ENCODE peak calls at places on chromosome 9, in four cellular contexts. H, G, T and K are unnamed samples.
A peak's percentile ranks its signal among the peaks of the same experiment; 100 is the strongest.

GRCh38 chr9:97299809-97300414 is 7.5 kb upstream of the CCDC180 start:
- DNase-seq in H (no peak), G (no peak), T (no peak), K (no peak)

GRCh38 chr9:132367613-132368305 is 13.0 kb upstream of the SETX start:
- DNase-seq in T (no peak), G (no peak), H (peak; percentile 35), K (no peak)

GRCh38 chr9:23686896-23687295 is 139.1 kb downstream of the ELAVL2 start:
- DNase-seq in T (no peak), G (no peak), H (no peak), K (no peak)

GRCh38 chr9:124660341-124660801 is 110.7 kb downstream of the NR6A1 start:
- DNase-seq in H (no peak), G (peak; percentile 36), T (no peak), K (no peak)

GRCh38 chr9:20209421-20210340 is 412.6 kb downstream of the MLLT3 start:
- DNase-seq in G (no peak), H (no peak), T (no peak), K (no peak)

GRCh38 chr9:85942913-85943729 is 2.2 kb downstream of the NAA35 start:
- DNase-seq in G (no peak), T (no peak), H (peak; percentile 29), K (no peak)

GRCh38 chr9:112061152-112061740 is 113.9 kb downstream of the SUSD1 start:
- DNase-seq in T (no peak), G (peak; percentile 56), H (no peak), K (peak; percentile 71)

GRCh38 chr9:109894921-109895758 is 115.1 kb downstream of the PALM2AKAP2 start:
- DNase-seq in T (no peak), G (no peak), H (no peak), K (no peak)

GRCh38 chr9:91359734-91360470 is 1.8 kb downstream of the AUH start:
- DNase-seq in G (no peak), H (no peak), T (no peak), K (no peak)

GRCh38 chr9:76866689-76867088 is 39.2 kb downstream of the PRUNE2 start:
- DNase-seq in H (no peak), G (no peak), T (no peak), K (no peak)

GRCh38 chr9:114223564-114224246 is 68.4 kb downstream of the COL27A1 start:
- DNase-seq in H (no peak), T (no peak), G (peak; percentile 70), K (no peak)

GRCh38 chr9:80156262-80156661 is 584.5 kb downstream of the TLE4 start:
- DNase-seq in H (no peak), G (no peak), T (no peak), K (no peak)

GRCh38 chr9:37992924-37993349 is 76.1 kb downstream of the SHB start:
- DNase-seq in G (no peak), H (no peak), T (no peak), K (no peak)

GRCh38 chr9:106528158-106528557 is 334.8 kb upstream of the ZNF462 start:
- DNase-seq in G (no peak), H (no peak), T (no peak), K (no peak)

GRCh38 chr9:134170525-134171315 is 6.4 kb upstream of the RNU6ATAC start:
- DNase-seq in H (no peak), T (no peak), G (no peak), K (no peak)

GRCh38 chr9:32928912-32929311 is 72.5 kb downstream of the APTX start:
- DNase-seq in T (no peak), H (no peak), G (no peak), K (no peak)

GRCh38 chr9:18707078-18707477 is 233.1 kb downstream of the ADAMTSL1 start:
- DNase-seq in H (no peak), T (no peak), G (peak; percentile 7), K (no peak)

GRCh38 chr9:113913426-113914195 is 37.5 kb downstream of the ZNF618 start:
- DNase-seq in G (no peak), H (peak; percentile 64), T (peak; percentile 28), K (no peak)

GRCh38 chr9:132334364-132334763 is 20.4 kb downstream of the SETX start:
- DNase-seq in H (no peak), G (no peak), T (no peak), K (no peak)

GRCh38 chr9:32525506-32525905 is 490 bp downstream of the RIGI start:
- DNase-seq in G (no peak), H (peak; percentile 16), T (no peak), K (no peak)

GRCh38 chr9:21813575-21814473 is 11.4 kb downstream of the MTAP start:
- DNase-seq in T (no peak), H (peak; percentile 82), G (peak; percentile 79), K (no peak)

GRCh38 chr9:114155967-114156294 is 594 bp downstream of the COL27A1 start:
- DNase-seq in T (peak; percentile 72), H (no peak), G (no peak), K (no peak)

GRCh38 chr9:10265102-10265708 is 347.6 kb downstream of the PTPRD start:
- DNase-seq in T (no peak), G (no peak), H (no peak), K (no peak)

GRCh38 chr9:112750111-112750766 is at the start of gene SNX30:
- DNase-seq in G (peak; percentile 79), H (peak; percentile 85), T (peak; percentile 86), K (peak; percentile 91)

GRCh38 chr9:35730486-35730854 is 1.5 kb downstream of the TLN1 start:
- DNase-seq in G (no peak), T (no peak), H (no peak), K (no peak)

GRCh38 chr9:37967681-37968080 is 63.8 kb upstream of the SLC25A51 start:
- DNase-seq in T (no peak), H (no peak), G (no peak), K (no peak)

GRCh38 chr9:127285957-127286356 is 21.4 kb downstream of the GARNL3 start:
- DNase-seq in T (no peak), H (no peak), G (peak; percentile 13), K (no peak)

GRCh38 chr9:110536802-110537201 is 42.7 kb downstream of the SVEP1 start:
- DNase-seq in H (peak; percentile 12), G (no peak), T (no peak), K (no peak)

GRCh38 chr9:84750152-84750865 is 80.8 kb downstream of the NTRK2 start:
- DNase-seq in T (no peak), H (peak; percentile 74), G (no peak), K (no peak)

GRCh38 chr9:94613003-94613402 is 19.4 kb upstream of the FBP2 start:
- DNase-seq in H (no peak), T (no peak), G (no peak), K (no peak)

DNA sequence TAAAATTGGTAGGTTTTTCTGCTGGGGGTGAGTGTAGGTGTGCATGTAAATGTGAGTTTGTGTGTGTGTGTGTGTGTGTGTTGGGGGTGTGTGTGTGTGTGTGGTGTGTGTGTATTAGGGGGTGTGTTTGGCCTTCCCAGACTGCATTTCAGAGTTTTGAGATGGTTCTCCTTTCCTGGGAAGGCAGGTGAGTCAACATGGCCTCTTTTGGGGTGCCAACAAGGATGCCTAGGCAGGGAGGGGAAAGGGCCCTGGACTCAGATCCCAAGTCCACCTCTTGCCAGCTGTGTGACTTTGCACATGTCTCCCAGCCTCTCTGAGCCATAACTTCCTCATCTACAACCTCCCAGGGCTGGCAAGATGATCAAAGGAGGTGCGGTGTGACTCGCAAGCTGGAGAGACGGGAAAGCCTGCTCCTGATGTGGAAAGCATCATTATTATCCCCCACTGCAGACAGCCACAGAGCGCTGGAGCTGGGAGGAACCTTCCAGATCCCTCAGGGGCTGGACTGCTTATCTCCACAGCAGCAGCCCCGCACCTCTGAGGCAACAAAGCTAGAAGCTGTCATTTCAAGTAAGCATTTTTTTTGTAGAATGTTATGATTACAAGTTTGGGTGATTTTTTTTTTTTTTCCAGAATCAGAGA is 63.5 kb upstream of the TBC1D2 start:
- DNase-seq in T (no peak), H (no peak), G (no peak), K (no peak)
- TF ChIP-seq POLR2AphosphoS5 in T (no peak), H (no peak), G (no peak), K (no peak)

GRCh38 chr9:116032683-116033440 is 120.7 kb upstream of the PAPPA start:
- DNase-seq in G (no peak), H (no peak), T (no peak), K (no peak)
- H3K4me3 ChIP-seq in G (no peak overlapping the region), H (no peak overlapping the region), T (no peak overlapping the region), K (no peak overlapping the region)

GRCh38 chr9:71162136-71162535 is 40.7 kb upstream of the TRPM3 start:
- DNase-seq in T (no peak), G (no peak), H (no peak), K (no peak)
- TF ChIP-seq CTCF in T (no peak), G (no peak), H (no peak), K (no peak)

GRCh38 chr9:136088939-136089696 is 6.0 kb downstream of the NACC2 start:
- DNase-seq in H (no peak), G (no peak), T (no peak), K (peak; percentile 61)

GRCh38 chr9:136087741-136088480 is 7.2 kb downstream of the NACC2 start:
- DNase-seq in T (no peak), H (no peak), G (no peak), K (no peak)

GRCh38 chr9:136086951-136087740 is 7.9 kb downstream of the NACC2 start:
- DNase-seq in G (no peak), H (no peak), T (peak; percentile 50), K (no peak)

GRCh38 chr9:136089697-136090045 is 5.4 kb downstream of the NACC2 start:
- DNase-seq in G (no peak), H (no peak), T (no peak), K (no peak)

DNA sequence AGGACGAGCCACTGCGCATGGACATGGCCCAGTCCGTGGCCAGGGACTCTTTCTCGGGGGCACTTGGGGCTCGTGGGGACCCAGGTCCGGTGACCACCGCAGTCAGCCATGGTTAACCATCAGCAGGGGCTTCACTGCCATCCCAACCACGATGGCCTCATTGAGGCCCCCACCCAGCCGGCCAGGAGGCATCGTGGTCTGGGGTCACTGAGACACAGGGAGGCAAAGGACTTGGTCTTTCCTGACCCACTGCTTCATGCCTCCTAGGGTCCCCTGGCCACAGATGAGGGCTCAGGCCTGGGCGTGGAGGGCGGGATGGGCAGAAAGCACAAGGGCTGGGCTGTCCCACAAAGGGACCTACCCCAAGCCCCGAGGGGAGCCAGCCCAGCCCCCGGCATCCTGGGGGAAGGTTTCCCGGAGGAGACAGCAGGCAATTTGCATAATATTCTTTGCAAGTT is 6.6 kb downstream of the NACC2 start:
- DNase-seq in H (no peak), T (no peak), G (no peak), K (no peak)
- TF ChIP-seq POLR2AphosphoS5 in H (no peak), T (no peak), G (no peak), K (no peak)

GRCh38 chr9:73155968-73156592 is 4.4 kb downstream of the ANXA1 start:
- DNase-seq in H (no peak), G (no peak), T (no peak), K (no peak)

GRCh38 chr9:73153793-73154227 is 2.1 kb downstream of the ANXA1 start:
- DNase-seq in G (no peak), T (no peak), H (no peak), K (no peak)

GRCh38 chr9:73155389-73155788 is 3.7 kb downstream of the ANXA1 start:
- DNase-seq in T (no peak), G (no peak), H (no peak), K (no peak)

GRCh38 chr9:73154271-73154670 is 2.6 kb downstream of the ANXA1 start:
- DNase-seq in T (no peak), G (no peak), H (no peak), K (no peak)

DNA sequence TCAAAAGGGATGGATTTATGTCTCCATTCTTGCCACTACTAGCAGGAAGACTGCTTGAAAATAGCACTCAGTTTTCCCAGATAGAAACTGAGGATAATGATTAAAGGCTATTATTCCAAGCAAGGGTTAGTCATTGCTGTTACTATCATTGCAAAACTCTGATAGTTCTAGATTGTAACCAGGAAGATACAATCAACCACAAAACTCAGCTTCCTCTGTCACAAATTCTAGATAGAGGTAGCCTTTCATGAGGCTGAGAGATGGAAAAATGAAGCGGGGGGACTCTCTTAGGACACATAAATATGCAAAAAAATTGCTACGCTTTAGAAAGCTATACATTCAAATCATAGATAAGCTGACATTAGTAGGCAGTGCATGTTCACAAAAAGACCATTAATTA is 3.1 kb downstream of the ANXA1 start:
- DNase-seq in H (no peak), T (no peak), G (no peak), K (no peak)
- H3K4me3 ChIP-seq in H (peak overlapping the region; percentile 47), T (no peak overlapping the region), G (no peak overlapping the region), K (peak overlapping the region; percentile 52)